ENCODE peak calls at places on chromosome 21, in five cellular contexts. One of them, this sample, is unnamed.

GRCh38 chr21:14057313-14057712 is 153.4 kb downstream of the LIPI start:
- DNase-seq in mammary epithelial cell: no peak
- DNase-seq in body of pancreas: no peak
- DNase-seq in stomach: no peak
- DNase-seq in DND-41: no peak
- DNase-seq in this sample: no peak

GRCh38 chr21:29130234-29130993 is at the start of gene MAP3K7CL:
- DNase-seq in mammary epithelial cell: peak; percentile 94
- DNase-seq in body of pancreas: peak; percentile 19
- DNase-seq in stomach: no peak
- DNase-seq in DND-41: peak; percentile 34
- DNase-seq in this sample: no peak

GRCh38 chr21:39452207-39452964 is 616 bp downstream of the SH3BGR start:
- DNase-seq in mammary epithelial cell: peak; percentile 14
- DNase-seq in body of pancreas: no peak
- DNase-seq in stomach: no peak
- DNase-seq in DND-41: no peak
- DNase-seq in this sample: no peak

GRCh38 chr21:38282921-38283320 is 26.1 kb downstream of the KCNJ15 start:
- DNase-seq in mammary epithelial cell: no peak
- DNase-seq in body of pancreas: no peak
- DNase-seq in stomach: no peak
- DNase-seq in DND-41: no peak
- DNase-seq in this sample: no peak

GRCh38 chr21:14685568-14685967 is 139.5 kb upstream of the SAMSN1 start:
- DNase-seq in mammary epithelial cell: no peak
- DNase-seq in body of pancreas: no peak
- DNase-seq in stomach: no peak
- DNase-seq in DND-41: no peak
- DNase-seq in this sample: no peak

GRCh38 chr21:28431022-28431421 is 561.7 kb downstream of the LTN1 start:
- DNase-seq in mammary epithelial cell: no peak
- DNase-seq in body of pancreas: no peak
- DNase-seq in stomach: no peak
- DNase-seq in DND-41: no peak
- DNase-seq in this sample: no peak

GRCh38 chr21:40136571-40136970 is 269.3 kb downstream of the PCP4 start:
- DNase-seq in mammary epithelial cell: no peak
- DNase-seq in body of pancreas: no peak
- DNase-seq in stomach: no peak
- DNase-seq in DND-41: no peak
- DNase-seq in this sample: no peak

GRCh38 chr21:26280715-26281310 is 110.2 kb upstream of the APP start:
- DNase-seq in mammary epithelial cell: no peak
- DNase-seq in body of pancreas: no peak
- DNase-seq in stomach: no peak
- DNase-seq in DND-41: no peak
- DNase-seq in this sample: no peak

GRCh38 chr21:25801217-25802015 is 66.6 kb downstream of the GABPA start:
- DNase-seq in mammary epithelial cell: peak; percentile 59
- DNase-seq in body of pancreas: peak; percentile 90
- DNase-seq in stomach: peak; percentile 81
- DNase-seq in DND-41: peak; percentile 74
- DNase-seq in this sample: peak; percentile 30

GRCh38 chr21:41175080-41175479 is 7.1 kb downstream of the BACE2 start:
- DNase-seq in mammary epithelial cell: no peak
- DNase-seq in body of pancreas: no peak
- DNase-seq in stomach: no peak
- DNase-seq in DND-41: no peak
- DNase-seq in this sample: no peak

GRCh38 chr21:38234395-38235142 is 22.2 kb upstream of the KCNJ15 start:
- DNase-seq in mammary epithelial cell: peak; percentile 92
- DNase-seq in body of pancreas: no peak
- DNase-seq in stomach: peak; percentile 63
- DNase-seq in DND-41: no peak
- DNase-seq in this sample: no peak

GRCh38 chr21:15362458-15362857 is 297.7 kb upstream of the NRIP1 start:
- DNase-seq in mammary epithelial cell: no peak
- DNase-seq in body of pancreas: no peak
- DNase-seq in stomach: no peak
- DNase-seq in DND-41: no peak
- DNase-seq in this sample: no peak

GRCh38 chr21:18899261-18899660 is 495.7 kb upstream of the TMPRSS15 start:
- DNase-seq in mammary epithelial cell: no peak
- DNase-seq in body of pancreas: no peak
- DNase-seq in stomach: no peak
- DNase-seq in DND-41: no peak
- DNase-seq in this sample: no peak

GRCh38 chr21:39300587-39300986 is 12.8 kb downstream of the BRWD1 start:
- DNase-seq in mammary epithelial cell: no peak
- DNase-seq in body of pancreas: no peak
- DNase-seq in stomach: no peak
- DNase-seq in DND-41: no peak
- DNase-seq in this sample: no peak

GRCh38 chr21:38179504-38179900 is 77.3 kb upstream of the KCNJ15 start:
- DNase-seq in mammary epithelial cell: peak; percentile 49
- DNase-seq in body of pancreas: no peak
- DNase-seq in stomach: no peak
- DNase-seq in DND-41: no peak
- DNase-seq in this sample: no peak

GRCh38 chr21:15494481-15494880 is 235.3 kb upstream of the USP25 start:
- DNase-seq in mammary epithelial cell: no peak
- DNase-seq in body of pancreas: no peak
- DNase-seq in stomach: no peak
- DNase-seq in DND-41: no peak
- DNase-seq in this sample: no peak

GRCh38 chr21:37829447-37829846 is 86.8 kb downstream of the KCNJ6 start:
- DNase-seq in mammary epithelial cell: peak; percentile 55
- DNase-seq in body of pancreas: peak; percentile 26
- DNase-seq in stomach: peak; percentile 50
- DNase-seq in DND-41: no peak
- DNase-seq in this sample: no peak

GRCh38 chr21:15430577-15430976 is 299.2 kb upstream of the USP25 start:
- DNase-seq in mammary epithelial cell: no peak
- DNase-seq in body of pancreas: no peak
- DNase-seq in stomach: no peak
- DNase-seq in DND-41: no peak
- DNase-seq in this sample: no peak

GRCh38 chr21:21952566-21952965 is 954.4 kb downstream of the NCAM2 start:
- DNase-seq in mammary epithelial cell: no peak
- DNase-seq in body of pancreas: no peak
- DNase-seq in stomach: no peak
- DNase-seq in DND-41: no peak
- DNase-seq in this sample: no peak

GRCh38 chr21:26844258-26845065 is 747 bp downstream of the ADAMTS1 start:
- DNase-seq in mammary epithelial cell: peak; percentile 64
- DNase-seq in body of pancreas: peak; percentile 56
- DNase-seq in stomach: no peak
- DNase-seq in DND-41: no peak
- DNase-seq in this sample: peak; percentile 24

GRCh38 chr21:39661740-39662139 is 49.0 kb downstream of the B3GALT5 start:
- DNase-seq in mammary epithelial cell: no peak
- DNase-seq in body of pancreas: no peak
- DNase-seq in stomach: no peak
- DNase-seq in DND-41: no peak
- DNase-seq in this sample: no peak

GRCh38 chr21:22743085-22743484 is 1744.9 kb downstream of the NCAM2 start:
- DNase-seq in mammary epithelial cell: no peak
- DNase-seq in body of pancreas: no peak
- DNase-seq in stomach: no peak
- DNase-seq in DND-41: no peak
- DNase-seq in this sample: no peak

GRCh38 chr21:25885880-25886279 is 151.1 kb downstream of the GABPA start:
- DNase-seq in mammary epithelial cell: no peak
- DNase-seq in body of pancreas: no peak
- DNase-seq in stomach: no peak
- DNase-seq in DND-41: no peak
- DNase-seq in this sample: no peak

GRCh38 chr21:37828515-37828914 is 87.7 kb downstream of the KCNJ6 start:
- DNase-seq in mammary epithelial cell: no peak
- DNase-seq in body of pancreas: no peak
- DNase-seq in stomach: no peak
- DNase-seq in DND-41: no peak
- DNase-seq in this sample: no peak

GRCh38 chr21:37758997-37759396 is 157.3 kb downstream of the KCNJ6 start:
- DNase-seq in mammary epithelial cell: peak; percentile 37
- DNase-seq in body of pancreas: peak; percentile 19
- DNase-seq in stomach: peak; percentile 51
- DNase-seq in DND-41: peak; percentile 27
- DNase-seq in this sample: no peak

GRCh38 chr21:39669976-39670671 is 57.4 kb downstream of the B3GALT5 start:
- DNase-seq in mammary epithelial cell: no peak
- DNase-seq in body of pancreas: no peak
- DNase-seq in stomach: no peak
- DNase-seq in DND-41: no peak
- DNase-seq in this sample: no peak

GRCh38 chr21:41032536-41032935 is 135.4 kb upstream of the BACE2 start:
- DNase-seq in mammary epithelial cell: peak; percentile 80
- DNase-seq in body of pancreas: no peak
- DNase-seq in stomach: no peak
- DNase-seq in DND-41: no peak
- DNase-seq in this sample: no peak

GRCh38 chr21:15141236-15141970 is 76.6 kb upstream of the NRIP1 start:
- DNase-seq in mammary epithelial cell: no peak
- DNase-seq in body of pancreas: peak; percentile 86
- DNase-seq in stomach: peak; percentile 88
- DNase-seq in DND-41: no peak
- DNase-seq in this sample: no peak

GRCh38 chr21:19322360-19322759 is 918.8 kb upstream of the TMPRSS15 start:
- DNase-seq in mammary epithelial cell: no peak
- DNase-seq in body of pancreas: no peak
- DNase-seq in stomach: no peak
- DNase-seq in DND-41: no peak
- DNase-seq in this sample: no peak

DNA sequence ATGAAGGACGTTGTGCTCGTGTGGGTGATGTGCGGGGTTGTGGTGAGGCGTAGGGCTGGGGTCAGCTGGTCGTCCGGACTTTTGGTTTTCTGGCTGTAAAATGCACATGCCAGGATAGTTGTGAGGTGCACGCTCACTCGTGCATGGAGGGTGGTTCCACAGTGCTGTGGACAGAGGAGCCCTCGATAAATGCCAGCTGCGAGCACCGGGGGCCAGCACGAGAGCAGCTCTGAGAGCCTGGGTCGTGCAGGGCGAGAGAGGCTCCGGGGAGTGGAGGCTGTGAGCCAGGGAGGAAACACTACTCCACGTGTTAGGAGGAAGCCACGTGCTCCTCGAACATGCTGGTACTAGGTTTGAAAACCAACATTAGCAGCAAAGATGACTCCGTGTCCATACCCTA is 39.4 kb downstream of the COL18A1 start:
- DNase-seq in mammary epithelial cell: no peak
- DNase-seq in body of pancreas: no peak
- DNase-seq in stomach: no peak
- DNase-seq in DND-41: no peak
- DNase-seq in this sample: no peak
- H3K27me3 ChIP-seq in mammary epithelial cell: no peaks in the 10 kb centered on the region
- H3K27me3 ChIP-seq in body of pancreas: no peaks in the 10 kb centered on the region
- H3K27me3 ChIP-seq in stomach: no peaks in the 10 kb centered on the region
- H3K27me3 ChIP-seq in DND-41: no peaks in the 10 kb centered on the region
- H3K27me3 ChIP-seq in this sample: no peaks in the 10 kb centered on the region

DNA sequence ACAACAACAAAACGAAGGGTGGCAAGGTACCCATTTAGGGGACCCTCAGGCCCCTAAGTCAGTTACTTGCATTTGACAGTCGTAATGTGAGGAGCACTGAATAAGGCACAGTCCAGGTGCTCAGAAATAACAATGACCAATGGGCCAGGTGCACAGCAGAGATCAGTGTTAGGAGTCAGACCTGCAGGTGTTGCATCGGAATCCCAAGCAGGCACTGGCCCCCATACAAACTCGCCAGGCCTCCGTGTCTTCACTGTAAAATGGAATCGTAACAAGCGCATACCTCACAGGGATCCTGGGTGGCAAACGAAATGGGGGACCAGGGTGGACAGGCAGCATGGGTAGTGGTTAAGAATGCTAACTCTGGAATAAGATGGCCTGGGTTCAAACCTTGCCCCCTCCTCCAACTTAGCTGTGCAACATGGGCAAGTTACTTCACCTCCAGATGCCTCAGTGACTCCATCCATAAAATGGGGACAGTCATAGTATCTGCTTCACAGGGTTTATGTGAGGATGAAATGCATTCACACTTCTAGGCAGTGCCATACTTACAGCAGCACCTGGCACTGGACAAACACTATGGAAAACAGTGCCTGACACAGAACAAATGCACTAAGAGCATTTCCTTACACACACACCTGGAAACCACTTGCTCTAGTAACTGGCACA is 20.2 kb downstream of the RCAN1 start:
- DNase-seq in mammary epithelial cell: no peak
- DNase-seq in body of pancreas: no peak
- DNase-seq in stomach: no peak
- DNase-seq in DND-41: no peak
- DNase-seq in this sample: no peak
- H3K36me3 ChIP-seq in mammary epithelial cell: no peaks in the 10 kb centered on the region
- H3K36me3 ChIP-seq in body of pancreas: no peaks in the 10 kb centered on the region
- H3K36me3 ChIP-seq in stomach: no peaks in the 10 kb centered on the region
- H3K36me3 ChIP-seq in DND-41: peaks cover 11% of the 10 kb centered on the region
- H3K36me3 ChIP-seq in this sample: no peaks in the 10 kb centered on the region

DNA sequence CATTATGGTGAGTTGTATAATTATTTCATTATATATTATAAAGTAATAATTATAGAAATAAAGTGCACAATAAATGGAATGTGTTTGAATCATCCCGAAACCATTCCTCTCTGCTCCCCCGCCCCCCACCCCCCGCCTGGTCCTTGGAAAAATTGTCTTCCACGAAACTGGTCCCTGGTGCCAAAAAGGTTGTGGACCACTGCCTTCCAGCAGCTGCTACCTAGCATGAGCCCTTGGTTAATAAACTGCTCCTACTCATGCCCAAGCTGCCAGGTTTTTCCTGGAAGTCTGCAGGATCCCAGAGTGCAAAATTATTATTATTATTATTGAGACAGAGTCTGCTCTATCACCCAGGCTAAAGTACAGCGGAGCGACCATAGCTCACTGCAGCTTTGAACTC is 6.8 kb upstream of the IFNGR2 start:
- DNase-seq in mammary epithelial cell: no peak
- DNase-seq in body of pancreas: no peak
- DNase-seq in stomach: no peak
- DNase-seq in DND-41: no peak
- DNase-seq in this sample: no peak
- H3K27ac ChIP-seq in mammary epithelial cell: no peak overlapping the region
- H3K27ac ChIP-seq in body of pancreas: no peak overlapping the region
- H3K27ac ChIP-seq in stomach: no peak overlapping the region
- H3K27ac ChIP-seq in DND-41: no peak overlapping the region
- H3K27ac ChIP-seq in this sample: no peak overlapping the region

GRCh38 chr21:45620201-45620600 is 23.3 kb upstream of the PCBP3 start:
- DNase-seq in mammary epithelial cell: no peak
- DNase-seq in body of pancreas: no peak
- DNase-seq in stomach: no peak
- DNase-seq in DND-41: no peak
- DNase-seq in this sample: no peak
- H3K27me3 ChIP-seq in mammary epithelial cell: peaks cover 4% of the 10 kb centered on the region
- H3K27me3 ChIP-seq in body of pancreas: no peaks in the 10 kb centered on the region
- H3K27me3 ChIP-seq in stomach: no peaks in the 10 kb centered on the region
- H3K27me3 ChIP-seq in DND-41: no peaks in the 10 kb centered on the region
- H3K27me3 ChIP-seq in this sample: no peaks in the 10 kb centered on the region